ENCODE peak calls at places on chromosomes 5 and 9, in nine cellular contexts. One of them, this sample, is unnamed. For H3K4me1, the result is how much of the 10 kb centered on the place peaks cover.

GRCh38 chr5:123438902-123439301 is 15.7 kb upstream of the CEP120 start:
- DNase-seq in heart right ventricle: no peak
- DNase-seq in pancreas: peak
- DNase-seq in aorta: no peak
- DNase-seq in CD8-positive, alpha-beta memory T cell: no peak
- DNase-seq in gastrocnemius medialis: no peak
- DNase-seq in Caco-2: no peak
- DNase-seq in kidney: no peak
- DNase-seq in tibial artery: no peak
- DNase-seq in this sample: no peak

GRCh38 chr9:125538092-125538473 is 168.9 kb downstream of the MAPKAP1 start:
- DNase-seq in gastrocnemius medialis: no peak
- DNase-seq in aorta: no peak
- DNase-seq in pancreas: peak
- DNase-seq in Caco-2: peak
- DNase-seq in tibial artery: no peak
- DNase-seq in CD8-positive, alpha-beta memory T cell: no peak
- DNase-seq in heart right ventricle: peak
- DNase-seq in kidney: no peak
- DNase-seq in this sample: peak

GRCh38 chr5:95817430-95817829 is 5.1 kb downstream of the GLRX start:
- DNase-seq in heart right ventricle: no peak
- DNase-seq in pancreas: no peak
- DNase-seq in gastrocnemius medialis: no peak
- DNase-seq in CD8-positive, alpha-beta memory T cell: peak
- DNase-seq in Caco-2: no peak
- DNase-seq in tibial artery: no peak
- DNase-seq in aorta: no peak
- DNase-seq in kidney: no peak
- DNase-seq in this sample: no peak

GRCh38 chr9:123654647-123655637 is 275.0 kb downstream of the DENND1A start:
- DNase-seq in aorta: no peak
- DNase-seq in tibial artery: no peak
- DNase-seq in Caco-2: no peak
- DNase-seq in pancreas: no peak
- DNase-seq in kidney: no peak
- DNase-seq in gastrocnemius medialis: no peak
- DNase-seq in CD8-positive, alpha-beta memory T cell: no peak
- DNase-seq in heart right ventricle: no peak
- DNase-seq in this sample: no peak

GRCh38 chr9:18821794-18822193 is 211.2 kb downstream of the SAXO1 start:
- DNase-seq in aorta: no peak
- DNase-seq in gastrocnemius medialis: no peak
- DNase-seq in Caco-2: no peak
- DNase-seq in pancreas: no peak
- DNase-seq in kidney: no peak
- DNase-seq in CD8-positive, alpha-beta memory T cell: no peak
- DNase-seq in tibial artery: no peak
- DNase-seq in heart right ventricle: no peak
- DNase-seq in this sample: no peak

GRCh38 chr9:90927496-90927895 is 125.9 kb downstream of the SYK start:
- DNase-seq in aorta: no peak
- DNase-seq in pancreas: no peak
- DNase-seq in CD8-positive, alpha-beta memory T cell: no peak
- DNase-seq in gastrocnemius medialis: no peak
- DNase-seq in kidney: no peak
- DNase-seq in heart right ventricle: no peak
- DNase-seq in tibial artery: no peak
- DNase-seq in Caco-2: no peak
- DNase-seq in this sample: no peak

GRCh38 chr5:136077046-136077445 is 48.3 kb downstream of the TGFBI start:
- DNase-seq in gastrocnemius medialis: no peak
- DNase-seq in kidney: no peak
- DNase-seq in CD8-positive, alpha-beta memory T cell: no peak
- DNase-seq in Caco-2: no peak
- DNase-seq in heart right ventricle: no peak
- DNase-seq in aorta: no peak
- DNase-seq in pancreas: no peak
- DNase-seq in tibial artery: no peak
- DNase-seq in this sample: no peak

GRCh38 chr5:134007581-134008256 is 2.9 kb upstream of the VDAC1 start:
- DNase-seq in gastrocnemius medialis: no peak
- DNase-seq in Caco-2: no peak
- DNase-seq in aorta: no peak
- DNase-seq in kidney: no peak
- DNase-seq in tibial artery: no peak
- DNase-seq in pancreas: no peak
- DNase-seq in heart right ventricle: no peak
- DNase-seq in CD8-positive, alpha-beta memory T cell: no peak
- DNase-seq in this sample: no peak

GRCh38 chr5:79236364-79236969 is 536 bp downstream of the JMY start:
- DNase-seq in aorta: peak
- DNase-seq in kidney: peak
- DNase-seq in tibial artery: no peak
- DNase-seq in Caco-2: peak
- DNase-seq in pancreas: no peak
- DNase-seq in gastrocnemius medialis: no peak
- DNase-seq in heart right ventricle: no peak
- DNase-seq in CD8-positive, alpha-beta memory T cell: peak
- DNase-seq in this sample: peak

GRCh38 chr9:131590449-131590848 is 45.1 kb downstream of the PRRT1B start:
- DNase-seq in Caco-2: no peak
- DNase-seq in gastrocnemius medialis: no peak
- DNase-seq in CD8-positive, alpha-beta memory T cell: peak
- DNase-seq in heart right ventricle: no peak
- DNase-seq in tibial artery: no peak
- DNase-seq in aorta: peak
- DNase-seq in pancreas: no peak
- DNase-seq in kidney: no peak
- DNase-seq in this sample: no peak

GRCh38 chr9:108672475-108673065 is 183.2 kb downstream of the ACTL7B start:
- DNase-seq in pancreas: no peak
- DNase-seq in gastrocnemius medialis: no peak
- DNase-seq in tibial artery: no peak
- DNase-seq in aorta: no peak
- DNase-seq in CD8-positive, alpha-beta memory T cell: no peak
- DNase-seq in Caco-2: no peak
- DNase-seq in kidney: no peak
- DNase-seq in heart right ventricle: no peak
- DNase-seq in this sample: peak

GRCh38 chr5:172933238-172933637 is 26.0 kb upstream of the RPL26L1 start:
- DNase-seq in Caco-2: no peak
- DNase-seq in CD8-positive, alpha-beta memory T cell: no peak
- DNase-seq in pancreas: no peak
- DNase-seq in aorta: no peak
- DNase-seq in kidney: no peak
- DNase-seq in tibial artery: no peak
- DNase-seq in heart right ventricle: no peak
- DNase-seq in gastrocnemius medialis: no peak
- DNase-seq in this sample: no peak

GRCh38 chr9:86772289-86772982 is 174.9 kb downstream of the GAS1 start:
- DNase-seq in Caco-2: no peak
- DNase-seq in CD8-positive, alpha-beta memory T cell: no peak
- DNase-seq in tibial artery: no peak
- DNase-seq in aorta: no peak
- DNase-seq in kidney: no peak
- DNase-seq in gastrocnemius medialis: no peak
- DNase-seq in pancreas: no peak
- DNase-seq in heart right ventricle: no peak
- DNase-seq in this sample: no peak

GRCh38 chr5:146645382-146645781 is 129.4 kb upstream of the GPR151 start:
- DNase-seq in tibial artery: no peak
- DNase-seq in aorta: no peak
- DNase-seq in kidney: no peak
- DNase-seq in CD8-positive, alpha-beta memory T cell: no peak
- DNase-seq in gastrocnemius medialis: no peak
- DNase-seq in Caco-2: peak
- DNase-seq in pancreas: no peak
- DNase-seq in heart right ventricle: no peak
- DNase-seq in this sample: no peak

GRCh38 chr5:176985516-176985915 is 21.1 kb downstream of the UIMC1 start:
- DNase-seq in kidney: no peak
- DNase-seq in gastrocnemius medialis: no peak
- DNase-seq in CD8-positive, alpha-beta memory T cell: peak
- DNase-seq in heart right ventricle: no peak
- DNase-seq in pancreas: no peak
- DNase-seq in aorta: no peak
- DNase-seq in Caco-2: no peak
- DNase-seq in tibial artery: no peak
- DNase-seq in this sample: no peak

DNA sequence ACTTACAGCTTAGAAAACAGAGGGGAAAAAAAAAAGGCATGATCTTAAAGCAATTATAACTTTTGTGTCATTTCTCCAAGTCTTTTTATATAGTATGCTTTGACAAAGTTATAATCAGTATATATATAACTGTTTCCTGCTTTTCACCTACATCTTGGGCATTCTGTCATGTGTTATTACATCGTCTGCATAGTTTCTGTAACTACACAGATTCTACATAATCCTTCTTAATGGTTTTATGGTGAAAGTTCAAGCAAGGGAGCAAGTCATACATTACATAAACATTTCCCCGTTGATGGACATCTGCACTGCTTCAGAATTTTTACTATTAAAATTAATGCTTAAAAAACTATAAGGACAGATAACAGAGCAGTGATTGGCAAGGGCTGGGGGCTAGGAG is 12.1 kb downstream of the FEM1C start:
- DNase-seq in kidney: no peak
- DNase-seq in pancreas: no peak
- DNase-seq in aorta: no peak
- DNase-seq in gastrocnemius medialis: no peak
- DNase-seq in CD8-positive, alpha-beta memory T cell: no peak
- DNase-seq in heart right ventricle: no peak
- DNase-seq in tibial artery: no peak
- DNase-seq in Caco-2: no peak
- DNase-seq in this sample: no peak
- H3K4me1 ChIP-seq in kidney: under half
- H3K4me1 ChIP-seq in pancreas: half or more
- H3K4me1 ChIP-seq in aorta: under half
- H3K4me1 ChIP-seq in gastrocnemius medialis: half or more
- H3K4me1 ChIP-seq in CD8-positive, alpha-beta memory T cell: half or more
- H3K4me1 ChIP-seq in heart right ventricle: half or more
- H3K4me1 ChIP-seq in tibial artery: under half
- H3K4me1 ChIP-seq in Caco-2: under half
- H3K4me1 ChIP-seq in this sample: under half

DNA sequence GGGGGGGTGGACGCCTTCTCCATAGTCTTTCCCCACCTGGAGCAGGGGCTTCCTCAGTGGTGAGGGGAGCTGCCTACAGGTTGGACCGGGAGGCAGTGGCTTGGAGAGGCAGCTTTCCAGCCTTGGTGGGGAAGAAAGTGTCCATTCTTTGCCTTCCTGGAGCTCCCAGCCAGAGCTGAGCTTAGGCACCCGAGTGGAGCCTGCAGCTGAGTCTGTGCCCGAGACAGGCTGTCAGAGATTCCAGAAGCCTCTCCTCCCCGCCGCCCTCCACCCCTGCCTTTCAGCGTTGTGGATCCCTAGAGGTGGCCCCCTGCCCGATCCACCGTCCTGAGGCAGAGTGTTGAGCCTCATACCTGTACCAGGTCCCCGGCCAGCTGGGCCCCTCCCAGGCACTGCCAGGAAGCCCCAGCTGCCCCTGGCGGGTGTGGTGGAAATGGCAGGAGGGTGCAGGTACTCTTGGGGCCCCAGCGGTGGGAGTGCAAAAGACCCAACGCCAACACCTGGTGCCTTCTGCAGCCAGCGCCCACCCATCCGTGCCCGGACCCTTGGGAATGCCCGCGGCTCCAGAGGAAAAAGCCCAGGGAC is 112.0 kb downstream of the RXRA start:
- DNase-seq in kidney: no peak
- DNase-seq in pancreas: no peak
- DNase-seq in CD8-positive, alpha-beta memory T cell: no peak
- DNase-seq in Caco-2: no peak
- DNase-seq in gastrocnemius medialis: no peak
- DNase-seq in aorta: no peak
- DNase-seq in tibial artery: no peak
- DNase-seq in heart right ventricle: no peak
- DNase-seq in this sample: no peak
- H3K4me1 ChIP-seq in kidney: under half
- H3K4me1 ChIP-seq in pancreas: under half
- H3K4me1 ChIP-seq in CD8-positive, alpha-beta memory T cell: under half
- H3K4me1 ChIP-seq in Caco-2: under half
- H3K4me1 ChIP-seq in gastrocnemius medialis: half or more
- H3K4me1 ChIP-seq in aorta: under half
- H3K4me1 ChIP-seq in tibial artery: under half
- H3K4me1 ChIP-seq in heart right ventricle: half or more
- H3K4me1 ChIP-seq in this sample: under half

DNA sequence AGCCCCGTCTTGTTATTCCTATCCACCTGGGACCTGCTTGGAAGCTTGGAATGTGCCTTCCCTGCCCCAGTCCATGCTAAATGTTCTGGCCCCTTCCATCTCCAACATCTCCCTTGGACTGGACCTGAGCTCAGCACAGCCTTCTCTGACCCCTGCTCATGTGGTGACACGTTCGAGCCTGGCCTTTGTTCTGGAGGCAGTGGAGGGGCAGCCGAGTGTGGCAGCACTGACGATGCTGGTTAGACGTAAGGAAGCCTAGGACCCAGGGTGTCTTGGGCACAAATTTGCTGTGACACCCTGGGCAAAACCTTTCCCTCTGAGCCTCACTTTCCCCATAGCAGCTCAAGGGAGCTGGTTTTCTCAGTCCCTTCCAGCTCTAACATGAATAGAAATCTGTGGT is 3.9 kb downstream of the SPACA9 start:
- DNase-seq in Caco-2: no peak
- DNase-seq in heart right ventricle: no peak
- DNase-seq in gastrocnemius medialis: no peak
- DNase-seq in kidney: no peak
- DNase-seq in CD8-positive, alpha-beta memory T cell: peak
- DNase-seq in tibial artery: no peak
- DNase-seq in pancreas: no peak
- DNase-seq in aorta: no peak
- DNase-seq in this sample: no peak
- H3K4me1 ChIP-seq in Caco-2: under half
- H3K4me1 ChIP-seq in heart right ventricle: under half
- H3K4me1 ChIP-seq in gastrocnemius medialis: under half
- H3K4me1 ChIP-seq in kidney: under half
- H3K4me1 ChIP-seq in CD8-positive, alpha-beta memory T cell: under half
- H3K4me1 ChIP-seq in tibial artery: under half
- H3K4me1 ChIP-seq in pancreas: under half
- H3K4me1 ChIP-seq in aorta: under half
- H3K4me1 ChIP-seq in this sample: under half

DNA sequence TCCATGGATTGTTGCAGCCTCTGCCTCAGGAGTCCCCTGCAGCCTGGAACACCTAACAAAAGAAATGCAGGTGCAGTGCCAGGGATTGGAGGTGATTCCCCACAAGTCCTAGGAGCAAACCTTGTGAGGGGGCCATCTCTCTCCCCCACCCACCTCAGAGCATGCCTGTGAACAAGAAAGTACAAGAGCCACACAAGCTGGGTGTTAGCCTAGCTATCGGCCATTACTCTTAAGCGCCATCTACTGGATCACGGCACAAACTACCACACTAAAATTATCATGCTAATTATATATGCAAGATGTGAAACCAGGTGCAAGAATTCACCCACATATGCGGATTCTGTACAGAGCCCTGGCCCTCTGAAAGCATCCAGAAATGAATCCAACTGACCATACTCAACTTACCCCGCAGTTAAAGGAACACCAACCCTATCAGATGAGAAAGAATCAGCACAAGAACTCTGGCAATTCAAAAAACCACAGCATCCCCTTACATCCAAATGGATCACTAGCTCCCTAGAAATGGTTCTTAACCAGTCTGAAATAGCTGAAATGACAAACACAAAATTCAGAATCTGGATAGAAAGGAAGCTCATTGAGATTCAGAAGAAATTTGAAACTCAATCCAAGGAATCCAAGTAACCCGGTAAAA is 16.5 kb upstream of the PRSS3 start:
- DNase-seq in tibial artery: peak
- DNase-seq in CD8-positive, alpha-beta memory T cell: peak
- DNase-seq in heart right ventricle: peak
- DNase-seq in kidney: no peak
- DNase-seq in aorta: no peak
- DNase-seq in gastrocnemius medialis: no peak
- DNase-seq in pancreas: peak
- DNase-seq in Caco-2: peak
- DNase-seq in this sample: peak
- H3K4me1 ChIP-seq in tibial artery: under half
- H3K4me1 ChIP-seq in CD8-positive, alpha-beta memory T cell: under half
- H3K4me1 ChIP-seq in heart right ventricle: under half
- H3K4me1 ChIP-seq in kidney: under half
- H3K4me1 ChIP-seq in aorta: under half
- H3K4me1 ChIP-seq in gastrocnemius medialis: under half
- H3K4me1 ChIP-seq in pancreas: under half
- H3K4me1 ChIP-seq in Caco-2: under half
- H3K4me1 ChIP-seq in this sample: under half